ENCODE peak calls at places on chromosome 7, in seven cellular contexts. N, G, A, J, R, T and V are unnamed samples.

GRCh38 chr7:15199482-15199881 is 296.9 kb upstream of the DGKB start:
- DNase-seq in N (no peak), G (no peak), A (no peak), J (no peak), R (no peak), T (no peak), V (no peak)

GRCh38 chr7:64999165-65000004 is 7.1 kb downstream of the ERV3-1 start:
- DNase-seq in N (no peak), G (no peak), A (no peak), J (no peak), R (no peak), T (peak), V (no peak)

GRCh38 chr7:23394828-23395227 is 75.5 kb downstream of the IGF2BP3 start:
- DNase-seq in N (no peak), G (no peak), A (no peak), J (no peak), R (no peak), T (peak), V (no peak)

GRCh38 chr7:91759205-91759863 is 121.2 kb downstream of the MTERF1 start:
- DNase-seq in N (peak), G (no peak), A (peak), J (no peak), R (no peak), T (no peak), V (no peak)

GRCh38 chr7:99258501-99258900 is 14.1 kb upstream of the MYH16 start:
- DNase-seq in N (no peak), G (no peak), A (no peak), J (no peak), R (no peak), T (no peak), V (no peak)

GRCh38 chr7:149837620-149838223 is 453 bp upstream of the ZNF862 start:
- DNase-seq in N (no peak), G (peak), A (no peak), J (no peak), R (no peak), T (no peak), V (no peak)

GRCh38 chr7:74615933-74616780 is 41.4 kb upstream of the GTF2I start:
- DNase-seq in N (no peak), G (no peak), A (no peak), J (no peak), R (no peak), T (no peak), V (no peak)

GRCh38 chr7:47449810-47450586 is 131.9 kb downstream of the TNS3 start:
- DNase-seq in N (no peak), G (no peak), A (no peak), J (no peak), R (no peak), T (no peak), V (no peak)

GRCh38 chr7:917255-918117 is 37.0 kb downstream of the ADAP1 start:
- DNase-seq in N (no peak), G (peak), A (peak), J (no peak), R (no peak), T (no peak), V (no peak)

GRCh38 chr7:7696458-7697119 is 21.8 kb downstream of the RPA3 start:
- DNase-seq in N (no peak), G (no peak), A (no peak), J (no peak), R (no peak), T (no peak), V (no peak)